ENCODE peak calls at places on chromosome 3, in five cellular contexts. F is small intestine, X is HCT116, D is right cardiac atrium, W is suprapubic skin. J is an unnamed sample. For H3K9me3 and H3K4me1, the result is how much of the 10 kb centered on the place peaks cover.

GRCh38 chr3:171829841-171830559 is 13.1 kb upstream of the TMEM212 start:
- DNase-seq in X (no peak), F (peak), W (no peak), D (peak), J (peak)

GRCh38 chr3:141506071-141506470 is 19.2 kb downstream of the RASA2 start:
- DNase-seq in D (no peak), F (no peak), X (no peak), W (no peak), J (no peak)

GRCh38 chr3:102092617-102093466 is 243.5 kb downstream of the NFKBIZ start:
- DNase-seq in W (no peak), X (no peak), F (no peak), D (no peak), J (no peak)

GRCh38 chr3:66372681-66373350 is 128.0 kb downstream of the LRIG1 start:
- DNase-seq in W (no peak), F (peak), X (no peak), D (peak), J (no peak)

GRCh38 chr3:45644063-45644462 is 45.1 kb upstream of the SACM1L start:
- DNase-seq in D (no peak), W (no peak), F (no peak), X (no peak), J (no peak)

GRCh38 chr3:54891540-54891897 is 36.3 kb downstream of the LRTM1 start:
- DNase-seq in W (peak), D (peak), X (no peak), F (peak), J (peak)

GRCh38 chr3:134291300-134292254 is 40.9 kb upstream of the RYK start:
- DNase-seq in X (no peak), F (peak), D (peak), W (peak), J (peak)

GRCh38 chr3:100893590-100893989 is 99.6 kb downstream of the ABI3BP start:
- DNase-seq in W (no peak), D (no peak), F (peak), X (no peak), J (no peak)

GRCh38 chr3:100045696-100046095 is 68.6 kb downstream of the FILIP1L start:
- DNase-seq in D (peak), F (no peak), W (peak), X (no peak), J (peak)

GRCh38 chr3:108757404-108757982 is at the start of gene RETNLB:
- DNase-seq in F (peak), D (no peak), W (no peak), X (no peak), J (no peak)

GRCh38 chr3:152466784-152467183 is 198.1 kb downstream of the MBNL1 start:
- DNase-seq in W (no peak), X (no peak), F (peak), D (no peak), J (no peak)

GRCh38 chr3:159994182-159994581 is 5.5 kb downstream of the IL12A start:
- DNase-seq in D (no peak), F (no peak), W (no peak), X (no peak), J (no peak)
- H3K9me3 ChIP-seq in D (under half), F (under half), W (under half), X (under half), J (under half)

GRCh38 chr3:86990734-86991481 is at the start of gene VGLL3:
- DNase-seq in X (no peak), F (peak), W (peak), D (peak), J (peak)
- H3K4me1 ChIP-seq in X (under half), F (under half), W (under half), D (under half), J (under half)

DNA sequence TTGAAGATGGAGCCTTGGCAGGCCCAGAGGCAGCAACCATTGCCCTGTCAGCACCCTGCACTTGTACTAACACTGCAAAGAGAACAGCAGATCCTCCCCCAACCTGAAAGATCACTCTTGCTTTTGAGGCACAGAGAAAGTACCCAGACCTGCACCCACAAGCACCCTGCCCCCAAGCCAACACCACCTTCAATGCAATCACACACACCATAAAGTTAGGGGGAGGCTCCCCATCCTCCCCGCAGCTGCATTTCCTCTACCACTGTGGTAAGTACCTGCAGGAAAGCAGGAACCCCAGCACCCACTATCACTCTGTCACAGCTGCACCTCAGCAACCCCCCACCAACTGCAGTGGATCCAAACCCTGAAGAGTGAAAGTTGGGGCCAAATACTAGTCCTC is 12.0 kb downstream of the OR5K3 start:
- DNase-seq in F (no peak), D (no peak), W (no peak), X (no peak), J (no peak)
- H3K9me3 ChIP-seq in F (under half), D (under half), W (under half), X (under half), J (under half)

DNA sequence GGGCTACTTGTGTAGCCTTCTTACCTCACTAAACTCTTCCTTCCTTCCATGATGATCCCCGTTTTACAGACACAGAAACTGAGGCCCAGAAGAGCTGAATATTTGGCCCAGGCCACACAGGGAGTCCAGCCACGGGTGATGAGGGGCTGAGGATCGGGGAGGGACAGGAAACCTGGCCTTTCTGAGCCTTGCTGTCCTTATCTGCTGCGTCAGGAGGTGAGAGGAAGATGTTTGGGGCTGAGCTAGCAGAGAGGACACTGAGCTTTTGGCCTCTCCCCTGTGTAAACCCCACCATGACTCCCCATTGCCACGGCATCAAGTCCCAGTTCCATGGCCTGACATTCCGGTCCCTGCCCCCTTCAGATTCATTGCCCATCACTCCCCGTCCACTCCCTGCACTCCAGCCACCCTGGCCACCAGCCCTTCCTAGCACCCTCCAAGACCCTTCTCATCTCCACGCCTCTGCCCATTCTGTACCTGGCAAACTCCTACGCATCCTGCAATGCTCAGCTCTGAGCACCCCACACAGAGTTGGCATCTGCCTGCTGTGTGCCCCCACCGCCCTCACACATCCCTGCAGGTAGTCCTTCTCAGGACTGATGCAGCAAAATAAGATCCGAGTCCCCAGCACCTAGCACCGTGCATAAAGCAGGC is 103.0 kb downstream of the FBLN2 start:
- DNase-seq in D (peak), W (no peak), F (no peak), X (no peak), J (no peak)
- H3K4me1 ChIP-seq in D (under half), W (under half), F (under half), X (half or more), J (under half)

DNA sequence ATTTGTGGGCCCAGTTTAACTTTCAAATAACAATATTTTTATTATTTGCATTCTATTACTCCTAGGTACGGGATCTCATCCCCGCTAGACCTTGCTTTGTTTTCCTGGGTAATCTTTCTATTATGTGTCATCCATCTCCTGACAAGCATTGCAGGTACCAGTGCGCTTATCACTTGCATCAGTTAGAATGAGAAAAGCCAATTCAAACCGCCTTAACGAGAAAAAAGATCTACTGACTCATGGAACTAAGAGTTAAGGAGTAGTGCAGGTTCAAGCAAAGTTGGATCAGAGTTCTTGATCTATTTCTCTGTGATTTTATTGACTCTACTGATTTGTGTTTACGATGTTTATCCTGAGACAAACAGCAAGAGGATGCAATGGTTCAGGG is 70.5 kb upstream of the BHLHE40 start:
- DNase-seq in D (no peak), W (no peak), F (no peak), X (no peak), J (no peak)
- H3K9me3 ChIP-seq in D (under half), W (under half), F (under half), X (under half), J (under half)

DNA sequence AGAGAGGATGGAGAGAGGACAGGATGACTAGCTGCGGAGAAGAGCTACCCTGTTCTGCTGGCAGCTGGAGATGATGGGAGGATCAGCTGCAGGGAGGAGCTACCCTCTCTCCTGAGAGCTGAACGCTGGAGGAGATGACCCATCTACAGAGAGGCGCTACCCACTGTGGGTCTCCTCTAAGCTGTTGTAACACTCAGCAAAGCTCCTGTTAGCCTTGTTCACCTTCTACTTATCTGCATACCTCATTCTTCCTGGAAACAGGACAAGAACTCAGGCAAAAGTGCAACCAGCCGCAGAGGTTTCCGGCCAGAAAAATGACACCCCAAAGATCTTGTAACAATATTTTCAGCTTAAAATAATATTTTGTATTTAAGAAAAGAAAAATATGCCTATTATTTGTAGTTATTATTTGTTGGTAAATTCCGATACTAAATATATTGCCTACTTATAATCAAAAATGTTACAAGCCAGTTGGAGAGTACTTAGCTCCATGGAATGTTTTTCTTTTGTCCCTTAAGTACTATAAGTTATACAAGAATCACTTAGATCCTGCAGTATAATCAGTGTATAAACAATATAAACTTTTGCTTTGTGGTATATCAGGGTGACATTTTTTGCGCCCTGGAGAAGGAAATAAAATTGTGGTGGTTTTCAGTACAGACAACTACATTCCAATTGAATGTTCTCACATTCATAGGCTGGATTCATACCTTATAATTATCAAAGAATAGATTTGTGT is 1188.0 kb upstream of the CADM2 start:
- DNase-seq in F (no peak), W (no peak), D (no peak), X (no peak), J (no peak)
- H3K4me1 ChIP-seq in F (under half), W (under half), D (under half), X (under half), J (under half)

DNA sequence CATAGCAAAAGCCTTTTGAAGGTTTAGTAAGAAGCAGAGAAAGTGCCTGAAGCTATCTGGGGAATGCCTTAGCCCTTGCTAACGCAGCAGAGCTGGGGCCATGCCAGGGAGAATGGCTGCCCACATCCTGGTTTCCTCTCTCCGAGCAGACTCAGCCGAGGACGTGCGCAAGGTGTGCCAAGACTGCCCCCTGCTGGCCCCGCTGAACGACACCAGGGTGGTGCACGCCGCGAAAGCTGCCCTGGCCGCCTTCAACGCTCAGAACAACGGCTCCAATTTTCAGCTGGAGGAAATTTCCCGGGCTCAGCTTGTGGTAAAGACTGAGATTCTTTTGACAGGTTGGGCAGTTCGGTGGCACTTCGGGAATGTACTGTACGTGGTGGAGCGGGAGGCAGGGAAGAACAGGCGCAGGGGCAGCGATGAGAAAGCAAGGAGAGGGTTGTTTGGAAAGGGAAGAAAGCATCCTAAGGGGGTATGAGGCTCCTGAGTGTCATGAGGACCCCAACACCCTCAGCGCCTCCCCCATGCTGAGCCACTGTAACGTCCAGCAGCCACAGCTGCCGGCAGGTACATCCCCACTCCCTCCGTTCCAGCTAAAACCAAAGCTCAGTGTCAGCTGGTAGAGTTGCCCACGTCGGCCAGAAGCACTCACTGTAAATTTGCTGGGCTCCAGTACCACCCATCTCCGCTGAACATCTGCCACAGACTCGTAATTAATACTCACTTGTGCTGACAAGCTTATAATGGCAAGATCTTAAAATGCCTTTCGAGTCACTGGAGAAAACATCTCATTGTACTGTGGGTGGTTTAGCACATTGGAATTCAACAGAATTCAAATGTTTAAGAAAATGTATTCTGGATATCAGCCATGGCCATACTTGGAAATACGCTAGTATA is 4.4 kb downstream of the AHSG start:
- DNase-seq in X (peak), F (peak), W (peak), D (peak), J (peak)
- H3K9me3 ChIP-seq in X (under half), F (under half), W (under half), D (under half), J (under half)

DNA sequence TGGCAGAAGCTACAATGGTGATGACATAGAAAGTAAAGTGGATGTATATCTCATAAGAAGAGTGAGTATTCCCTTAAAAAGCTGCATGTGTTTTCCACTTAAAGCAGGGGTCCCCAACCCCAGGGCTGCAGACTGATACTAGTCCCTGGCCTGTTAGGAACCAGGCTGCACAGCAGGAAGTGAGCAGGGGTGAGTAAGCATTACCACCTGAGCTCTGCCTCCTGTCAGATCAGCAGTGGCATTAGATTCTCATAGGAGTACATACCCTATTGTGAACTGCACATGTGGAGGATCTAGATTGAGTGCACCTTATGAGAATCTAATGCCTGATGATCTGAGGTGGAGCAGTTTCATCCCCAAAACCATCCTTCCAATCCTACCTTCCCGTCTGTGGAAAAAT is 126.1 kb upstream of the CMC1 start:
- DNase-seq in W (no peak), X (no peak), D (no peak), F (no peak), J (no peak)
- H3K4me1 ChIP-seq in W (under half), X (under half), D (under half), F (under half), J (under half)

GRCh38 chr3:121821421-121822199 is 13.2 kb downstream of the IQCB1 start:
- DNase-seq in F (no peak), D (no peak), X (no peak), W (no peak), J (no peak)

GRCh38 chr3:121818578-121818977 is 16.3 kb downstream of the IQCB1 start:
- DNase-seq in W (no peak), F (no peak), X (no peak), D (no peak), J (no peak)

GRCh38 chr3:121819236-121819635 is 15.6 kb downstream of the IQCB1 start:
- DNase-seq in F (no peak), D (no peak), X (no peak), W (no peak), J (no peak)

GRCh38 chr3:121822973-121823372 is 11.9 kb downstream of the IQCB1 start:
- DNase-seq in X (no peak), D (no peak), F (no peak), W (no peak), J (no peak)

DNA sequence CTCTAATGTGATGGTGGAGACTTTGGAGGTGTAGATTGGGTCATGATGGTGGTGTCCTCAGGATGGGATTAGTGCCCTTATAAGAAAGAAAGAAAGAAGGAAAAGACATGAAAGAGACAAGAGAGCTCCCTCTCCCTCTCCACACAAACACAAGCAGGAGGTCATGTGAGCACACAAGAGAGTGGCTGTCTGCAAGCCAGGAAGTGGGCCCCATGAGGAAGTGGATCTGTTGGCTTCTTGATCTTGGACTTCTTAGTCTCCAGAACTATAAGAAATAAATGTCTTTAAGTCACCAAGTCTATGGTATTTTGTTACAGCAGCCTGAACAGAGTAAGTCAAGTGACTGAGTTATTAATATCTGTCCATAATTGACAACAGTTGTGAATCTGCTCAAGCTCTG is 17.1 kb downstream of the IQCB1 start:
- DNase-seq in W (no peak), F (no peak), D (no peak), X (no peak), J (no peak)
- H3K9me3 ChIP-seq in W (under half), F (under half), D (under half), X (under half), J (under half)